ENCODE peak calls at places on chromosomes 1 and 21, in nine cellular contexts. V is heart right ventricle, Q is ovary, Z is H7, R is uterus, Y is fibroblast of villous mesenchyme, J is astrocyte of the spinal cord, D is psoas muscle, H is fibroblast of mammary gland. S is an unnamed sample.

GRCh38 chr1:225849905-225850304 is 32.3 kb downstream of the TMEM63A start:
- DNase-seq in Q (peak), D (peak), J (no peak), R (peak), H (no peak), Z (no peak), V (peak), Y (no peak), S (peak)

GRCh38 chr1:236064674-236065508 is at the start of gene NID1:
- DNase-seq in Q (peak), D (peak), V (peak), R (peak), Z (peak), H (peak), Y (peak), J (peak), S (peak)

GRCh38 chr1:18866314-18866713 is 6.9 kb upstream of the TAS1R2 start:
- DNase-seq in Q (no peak), H (no peak), D (no peak), R (no peak), Y (no peak), V (no peak), Z (no peak), J (no peak), S (no peak)

GRCh38 chr1:2628933-2629626 is 3.7 kb downstream of the MMEL1 start:
- DNase-seq in H (no peak), R (no peak), J (no peak), V (no peak), Y (no peak), Z (peak), D (no peak), Q (no peak), S (no peak)

GRCh38 chr1:24912359-24913273 is 17.5 kb downstream of the RUNX3 start:
- DNase-seq in D (peak), Y (no peak), H (no peak), R (no peak), Q (no peak), V (no peak), J (no peak), Z (no peak), S (no peak)

GRCh38 chr1:159091547-159092397 is 15.2 kb upstream of the AIM2 start:
- DNase-seq in Z (no peak), D (no peak), R (no peak), H (peak), V (no peak), J (peak), Y (peak), Q (no peak), S (no peak)

GRCh38 chr1:232891656-232892317 is 58.6 kb upstream of the NTPCR start:
- DNase-seq in H (peak), J (no peak), Q (no peak), Z (no peak), V (no peak), Y (peak), D (no peak), R (no peak), S (no peak)

GRCh38 chr1:235002706-235003300 is 125.8 kb downstream of the TOMM20 start:
- DNase-seq in R (no peak), H (no peak), J (no peak), D (no peak), V (no peak), Q (no peak), Y (no peak), Z (no peak), S (no peak)

GRCh38 chr1:24714859-24715520 is 30.3 kb upstream of the CLIC4 start:
- DNase-seq in Z (no peak), J (peak), D (no peak), V (no peak), R (no peak), Y (no peak), Q (no peak), H (peak), S (peak)

GRCh38 chr1:157519451-157519850 is 32.9 kb downstream of the FCRL5 start:
- DNase-seq in D (no peak), H (no peak), Y (no peak), J (no peak), V (no peak), Q (no peak), Z (no peak), R (no peak), S (no peak)

GRCh38 chr1:157363660-157364140 is 188.6 kb downstream of the FCRL5 start:
- DNase-seq in H (peak), R (no peak), Z (peak), Q (no peak), J (peak), Y (peak), D (peak), V (no peak), S (peak)

GRCh38 chr1:42955311-42956063 is 3.2 kb downstream of the SLC2A1 start:
- DNase-seq in H (no peak), Q (no peak), D (no peak), Y (no peak), V (no peak), Z (no peak), R (no peak), J (no peak), S (no peak)

GRCh38 chr1:77100870-77101269 is 118.4 kb downstream of the PIGK start:
- DNase-seq in H (no peak), J (no peak), Y (no peak), R (no peak), Z (no peak), D (no peak), Q (no peak), V (no peak), S (no peak)

GRCh38 chr1:205714190-205714905 is 34.0 kb upstream of the SLC45A3 start:
- DNase-seq in R (no peak), Z (no peak), H (peak), Y (peak), D (no peak), J (peak), Q (no peak), V (no peak), S (no peak)

GRCh38 chr1:229003233-229004031 is 267.5 kb upstream of the RAB4A start:
- DNase-seq in Z (peak), H (no peak), V (no peak), J (no peak), Y (no peak), R (no peak), Q (no peak), D (peak), S (no peak)

GRCh38 chr1:230834292-230834691 is 34.0 kb downstream of the C1orf198 start:
- DNase-seq in Z (no peak), J (no peak), D (no peak), Y (no peak), Q (no peak), R (no peak), H (no peak), V (no peak), S (no peak)

GRCh38 chr1:162070825-162071224 is 1.3 kb downstream of the NOS1AP start:
- DNase-seq in Y (no peak), H (no peak), J (no peak), D (no peak), Q (no peak), Z (peak), V (no peak), R (no peak), S (no peak)
- H3K4me3 ChIP-seq in Y (peak), H (no peak), J (peak), D (peak), Q (no peak), Z (peak), V (peak), R (peak), S (peak)

GRCh38 chr21:16071082-16071481 is 341.3 kb downstream of the USP25 start:
- DNase-seq in J (peak), Q (peak), Y (peak), V (no peak), H (peak), Z (no peak), R (peak), D (no peak), S (no peak)
- H3K4me3 ChIP-seq in J (peak), Q (peak), Y (peak), V (peak), H (peak), Z (no peak), R (peak), D (peak), S (no peak)

GRCh38 chr1:171655215-171656116 is 3.0 kb upstream of the MYOC start:
- DNase-seq in Z (peak), H (peak), R (peak), D (peak), Q (peak), J (peak), Y (peak), V (peak), S (peak)
- H3K4me3 ChIP-seq in Z (no peak), H (no peak), R (no peak), D (peak), Q (peak), J (no peak), Y (peak), V (peak), S (no peak)

GRCh38 chr1:27521336-27522147 is 31.6 kb upstream of the WASF2 start:
- DNase-seq in R (no peak), Q (peak), J (no peak), D (no peak), H (no peak), Z (no peak), V (peak), Y (no peak), S (peak)

GRCh38 chr1:27522148-27522859 is 32.3 kb upstream of the WASF2 start:
- DNase-seq in D (peak), Y (no peak), R (no peak), J (peak), V (no peak), Z (no peak), Q (no peak), H (peak), S (no peak)

GRCh38 chr1:27520651-27521050 is 30.7 kb upstream of the WASF2 start:
- DNase-seq in V (no peak), D (no peak), Y (no peak), J (no peak), R (no peak), Z (no peak), H (no peak), Q (no peak), S (peak)

GRCh38 chr1:27523666-27524020 is 33.7 kb upstream of the WASF2 start:
- DNase-seq in Z (no peak), Q (no peak), R (no peak), Y (no peak), H (no peak), V (no peak), D (no peak), J (no peak), S (no peak)

GRCh38 chr1:27522860-27523665 is 33.1 kb upstream of the WASF2 start:
- DNase-seq in Z (peak), J (no peak), R (peak), Q (peak), Y (peak), V (peak), D (peak), H (peak), S (no peak)
- H3K4me3 ChIP-seq in Z (no peak), J (peak), R (no peak), Q (no peak), Y (no peak), V (peak), D (peak), H (no peak), S (no peak)

GRCh38 chr1:1355376-1355775 is 3.0 kb downstream of the MXRA8 start:
- DNase-seq in Y (peak), R (no peak), H (peak), Q (peak), D (peak), V (peak), Z (no peak), J (no peak), S (peak)
- H3K4me3 ChIP-seq in Y (no peak), R (peak), H (no peak), Q (peak), D (peak), V (peak), Z (peak), J (peak), S (no peak)

GRCh38 chr1:172167801-172168596 is 252.5 kb upstream of the C1orf105 start:
- DNase-seq in D (no peak), Q (no peak), V (no peak), J (peak), R (no peak), Y (peak), H (peak), Z (no peak), S (no peak)
- H3K4me3 ChIP-seq in D (no peak), Q (no peak), V (no peak), J (no peak), R (no peak), Y (no peak), H (no peak), Z (no peak), S (no peak)

DNA sequence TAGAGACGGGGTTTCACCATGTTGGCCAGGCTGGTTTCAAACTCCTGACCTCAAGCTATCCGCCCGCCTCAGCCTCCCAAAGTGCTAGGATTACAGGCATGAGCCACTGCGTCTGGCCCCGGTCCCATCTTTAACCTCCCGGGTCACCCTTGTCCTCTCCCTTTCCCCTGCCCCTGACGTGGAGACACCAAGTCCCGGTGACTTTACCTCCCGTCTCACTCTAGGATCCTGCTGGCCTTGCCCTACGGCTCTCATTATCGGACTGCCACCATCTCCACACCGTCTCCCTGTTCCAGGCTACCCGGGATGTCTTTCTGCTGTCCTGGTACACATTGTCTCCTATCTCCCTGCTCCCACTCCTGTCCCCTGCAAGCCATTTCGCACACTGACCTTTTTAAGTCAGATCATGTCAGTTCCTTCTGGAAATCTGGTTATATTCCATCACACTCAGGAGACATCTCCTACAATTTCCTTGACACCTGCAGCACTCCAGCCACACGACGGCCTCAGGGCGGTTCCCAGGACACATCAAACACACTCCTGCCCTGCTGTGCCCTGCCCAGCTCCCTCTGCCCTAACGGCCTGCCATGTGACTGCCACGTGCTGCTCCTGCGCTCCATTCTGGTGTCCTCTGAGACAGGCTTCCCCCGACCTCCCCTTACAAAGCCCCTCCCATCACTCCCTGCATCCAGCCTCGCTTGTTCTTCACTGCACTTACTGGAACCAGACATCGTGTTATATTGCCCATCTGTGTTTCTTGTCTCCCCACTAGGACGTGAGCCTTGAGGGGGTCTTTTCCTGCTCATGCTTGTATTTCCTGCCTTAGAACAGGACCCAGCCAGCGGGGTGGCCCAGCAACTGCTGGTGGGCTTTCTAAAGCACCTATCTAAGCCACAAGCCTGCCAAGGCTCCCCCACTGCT is 32.7 kb downstream of the TTC39A start:
- DNase-seq in Q (peak), D (no peak), Y (no peak), H (no peak), Z (peak), J (no peak), R (no peak), V (no peak), S (no peak)
- H3K4me3 ChIP-seq in Q (peak), D (peak), Y (peak), H (no peak), Z (no peak), J (no peak), R (peak), V (peak), S (no peak)

DNA sequence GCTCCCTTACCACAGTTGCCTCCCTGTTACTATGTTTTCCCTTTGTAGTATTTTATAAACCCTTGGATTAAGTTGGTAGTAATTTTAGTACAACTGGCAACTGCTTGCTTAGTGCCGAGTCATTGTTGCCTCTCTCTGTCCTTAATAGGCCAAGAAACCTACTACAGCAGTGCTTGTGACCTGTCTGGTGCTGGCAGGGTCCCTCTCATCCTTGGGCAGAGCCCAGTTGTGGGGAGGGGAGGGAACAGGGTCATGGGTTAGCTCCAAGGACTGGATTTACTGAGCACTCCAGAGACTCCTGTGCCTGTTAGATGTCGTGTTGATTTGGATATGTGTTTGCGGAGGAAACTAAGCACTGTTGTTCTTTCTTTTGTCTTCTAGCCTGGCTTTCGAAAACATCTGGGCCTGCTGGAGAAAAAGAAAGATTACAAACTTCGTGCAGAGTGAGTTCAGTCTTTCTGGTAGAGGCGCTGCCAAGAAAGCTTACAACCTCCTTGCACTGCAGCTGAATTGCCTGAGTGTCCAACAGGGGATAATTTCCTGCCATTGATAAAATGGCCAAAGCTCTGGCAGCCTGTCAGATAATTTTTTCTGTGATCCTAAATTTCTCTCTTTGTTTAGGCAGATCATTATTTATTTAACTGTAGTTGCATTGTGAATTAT is 3.6 kb downstream of the UTP11 start:
- DNase-seq in D (peak), Y (peak), Q (no peak), V (no peak), R (no peak), J (no peak), Z (no peak), H (no peak), S (peak)
- H3K4me3 ChIP-seq in D (peak), Y (no peak), Q (no peak), V (no peak), R (no peak), J (no peak), Z (no peak), H (no peak), S (no peak)

S was measured in adrenal gland.